ENCODE peak calls at places on chromosome 3, in seven cellular contexts. L is GM23338; T is cardiac muscle cell; K is IMR-90; G is upper lobe of left lung; Y is Jurkat, Clone E6-1; Z is GM23248. X is an unnamed sample.

GRCh38 chr3:57755368-57756021 is 614 bp upstream of the SLMAP start:
- DNase-seq in L (peak), Z (peak), T (peak), G (no peak), Y (peak), K (peak), X (peak)

GRCh38 chr3:45545476-45545875 is 49.1 kb upstream of the LIMD1 start:
- DNase-seq in Y (no peak), T (peak), Z (peak), K (peak), L (no peak), G (no peak), X (peak)

GRCh38 chr3:71397046-71397445 is 186.5 kb downstream of the FOXP1 start:
- DNase-seq in G (no peak), K (peak), L (peak), Y (no peak), T (peak), Z (peak), X (peak)

GRCh38 chr3:4899654-4900236 is 79.5 kb upstream of the BHLHE40 start:
- DNase-seq in Y (no peak), L (no peak), T (no peak), K (no peak), G (no peak), Z (no peak), X (no peak)

GRCh38 chr3:177429772-177430171 is 232.5 kb upstream of the TBL1XR1 start:
- DNase-seq in Z (no peak), T (no peak), K (no peak), G (no peak), L (no peak), Y (no peak), X (no peak)

GRCh38 chr3:155334897-155335883 is 41.7 kb upstream of the STRIT1 start:
- DNase-seq in L (no peak), G (no peak), Z (no peak), T (peak), K (no peak), Y (peak), X (peak)

GRCh38 chr3:158109804-158110657 is at the start of gene RSRC1:
- DNase-seq in Y (peak), G (peak), K (peak), T (peak), L (peak), Z (peak), X (peak)

GRCh38 chr3:31979006-31979697 is 1.9 kb downstream of the OSBPL10 start:
- DNase-seq in K (no peak), Y (no peak), L (no peak), G (no peak), Z (no peak), T (no peak), X (peak)

GRCh38 chr3:42692667-42693529 is 7.6 kb downstream of the KLHL40 start:
- DNase-seq in Z (no peak), L (no peak), G (no peak), Y (no peak), T (no peak), K (no peak), X (no peak)

GRCh38 chr3:51711352-51712019 is 4.6 kb downstream of the GRM2 start:
- DNase-seq in L (no peak), T (no peak), Y (no peak), G (no peak), K (no peak), Z (no peak), X (no peak)

GRCh38 chr3:17795733-17796132 is 53.3 kb upstream of the TBC1D5 start:
- DNase-seq in L (no peak), T (peak), K (peak), Z (peak), G (no peak), Y (no peak), X (no peak)

GRCh38 chr3:31157893-31158620 is 263.6 kb upstream of the GADL1 start:
- DNase-seq in K (no peak), Y (no peak), Z (peak), G (no peak), T (peak), L (no peak), X (no peak)

GRCh38 chr3:113615976-113616375 is 80.5 kb downstream of the USF3 start:
- DNase-seq in G (no peak), Z (no peak), T (peak), Y (no peak), L (no peak), K (no peak), X (no peak)

GRCh38 chr3:46694520-46694919 is 1.0 kb upstream of the ALS2CL start:
- DNase-seq in Z (no peak), K (no peak), T (no peak), Y (no peak), G (no peak), L (no peak), X (no peak)

GRCh38 chr3:46693897-46694235 is 387 bp upstream of the ALS2CL start:
- DNase-seq in G (peak), Z (peak), K (no peak), L (peak), Y (no peak), T (no peak), X (no peak)

GRCh38 chr3:46693038-46693896 is at the start of gene ALS2CL:
- DNase-seq in L (peak), Y (peak), Z (peak), K (no peak), G (peak), T (peak), X (peak)

GRCh38 chr3:46690798-46691197 is 2.7 kb downstream of the ALS2CL start:
- DNase-seq in Z (peak), G (no peak), K (no peak), T (no peak), L (no peak), Y (no peak), X (no peak)

GRCh38 chr3:46692566-46692983 is 904 bp downstream of the ALS2CL start:
- DNase-seq in G (peak), T (no peak), Z (peak), Y (no peak), L (peak), K (no peak), X (no peak)
- H3K4me3 ChIP-seq in G (peak), T (peak), Z (peak), Y (no peak), L (peak), K (peak), X (no peak)

DNA sequence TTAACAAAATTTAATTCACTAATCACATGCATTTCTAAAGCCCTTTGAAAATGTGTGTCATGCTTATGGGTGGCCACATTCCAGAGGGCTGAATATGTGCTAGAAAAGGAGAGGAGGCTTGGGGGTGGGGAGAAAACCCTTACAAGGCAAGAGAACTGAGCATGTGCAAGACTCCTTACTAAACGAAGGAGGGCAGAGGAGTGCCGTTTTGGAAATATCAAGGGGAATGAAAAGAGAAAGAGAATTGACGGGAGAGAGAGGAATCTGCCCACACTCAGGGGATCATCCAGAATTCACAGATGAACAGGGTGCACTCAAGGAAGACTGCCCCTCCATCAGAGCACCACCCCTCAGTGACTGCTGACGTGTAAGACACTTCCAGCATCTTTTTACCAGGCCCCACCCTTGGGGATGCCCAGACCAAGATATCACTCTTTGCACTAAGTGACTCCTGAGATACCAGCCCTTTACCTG is 37.9 kb upstream of the TSC22D2 start:
- DNase-seq in T (peak), Y (no peak), Z (peak), L (peak), G (no peak), K (peak), X (no peak)
- H3K4me3 ChIP-seq in T (no peak), Y (no peak), Z (peak), L (no peak), G (no peak), K (peak), X (no peak)

GRCh38 chr3:187360087-187360486 is 8.1 kb upstream of the RTP4 start:
- DNase-seq in Z (no peak), Y (no peak), L (peak), G (no peak), K (no peak), T (no peak), X (no peak)
- H3K4me3 ChIP-seq in Z (no peak), Y (no peak), L (no peak), G (no peak), K (no peak), T (no peak), X (no peak)

DNA sequence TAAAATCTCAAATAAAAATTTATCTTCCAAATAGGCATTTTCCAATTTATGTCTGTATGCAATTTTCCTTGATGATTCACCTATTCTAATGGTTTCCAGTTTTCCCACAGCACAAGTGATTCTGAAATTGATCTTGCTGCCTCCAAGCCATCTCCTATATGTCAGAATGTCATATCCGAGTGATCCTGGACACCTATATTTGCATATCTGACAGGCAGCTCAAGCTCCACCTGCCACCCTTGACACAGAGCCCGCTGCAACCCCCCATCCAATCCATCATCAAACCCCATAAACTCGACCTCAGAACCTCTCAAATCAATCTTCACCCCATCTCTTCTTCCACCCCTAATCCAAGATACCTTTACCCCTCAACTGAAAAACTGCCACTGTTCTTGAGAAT is 579.5 kb downstream of the EPHB1 start:
- DNase-seq in T (no peak), Z (no peak), K (no peak), L (no peak), Y (no peak), G (no peak), X (no peak)
- H3K4me3 ChIP-seq in T (no peak), Z (no peak), K (no peak), L (no peak), Y (no peak), G (no peak), X (no peak)

GRCh38 chr3:10577521-10577920 is 72.1 kb upstream of the ATP2B2 start:
- DNase-seq in Y (no peak), L (no peak), Z (no peak), K (no peak), T (no peak), G (no peak), X (no peak)

GRCh38 chr3:10568549-10568948 is 63.2 kb upstream of the ATP2B2 start:
- DNase-seq in Y (no peak), G (no peak), Z (no peak), T (no peak), L (no peak), K (no peak), X (no peak)

GRCh38 chr3:10570196-10570946 is 65.0 kb upstream of the ATP2B2 start:
- DNase-seq in Z (no peak), L (no peak), Y (no peak), G (no peak), K (no peak), T (peak), X (no peak)

GRCh38 chr3:10575601-10576160 is 70.3 kb upstream of the ATP2B2 start:
- DNase-seq in K (no peak), Y (no peak), G (no peak), T (no peak), Z (no peak), L (no peak), X (no peak)

GRCh38 chr3:10574101-10574615 is 68.8 kb upstream of the ATP2B2 start:
- DNase-seq in G (no peak), Z (no peak), Y (no peak), K (no peak), T (no peak), L (no peak), X (no peak)
- H3K4me3 ChIP-seq in G (no peak), Z (no peak), Y (no peak), K (no peak), T (no peak), L (no peak), X (no peak)

X was measured in GM12865.